ENCODE peak calls at places on chromosome 7, in six cellular contexts. A is H9, O is H1, P is mesenchymal stem cell, R is IMR-90, G is trophoblast cell. B is an unnamed sample.

GRCh38 chr7:157035979-157036378 is 25.5 kb upstream of the MNX1 start:
- DNase-seq in G (no peak), O (no peak), R (no peak), P (no peak), A (no peak), B (no peak)

GRCh38 chr7:87225696-87226095 is 6.2 kb upstream of the TMEM243 start:
- DNase-seq in P (peak), O (no peak), R (peak), A (no peak), G (no peak), B (no peak)

GRCh38 chr7:51292596-51292995 is 24.0 kb downstream of the COBL start:
- DNase-seq in A (no peak), O (no peak), G (no peak), P (no peak), R (no peak), B (no peak)

GRCh38 chr7:93054975-93055374 is 62.8 kb downstream of the SAMD9 start:
- DNase-seq in G (no peak), P (no peak), A (no peak), O (no peak), R (no peak), B (no peak)

GRCh38 chr7:17951745-17952254 is 11.5 kb upstream of the SNX13 start:
- DNase-seq in A (no peak), G (no peak), O (no peak), P (no peak), R (no peak), B (no peak)

GRCh38 chr7:7920481-7920880 is 48.1 kb upstream of the GLCCI1 start:
- DNase-seq in P (no peak), A (no peak), O (no peak), G (no peak), R (no peak), B (no peak)

GRCh38 chr7:127798769-127799372 is 146.9 kb downstream of the SND1 start:
- DNase-seq in O (no peak), A (no peak), P (no peak), R (no peak), G (no peak), B (no peak)

GRCh38 chr7:84589012-84589411 is 394.4 kb upstream of the SEMA3A start:
- DNase-seq in O (no peak), A (no peak), R (no peak), P (no peak), G (no peak), B (no peak)

GRCh38 chr7:106283831-106284515 is 810 bp downstream of the NAMPT start:
- DNase-seq in A (no peak), P (peak), R (peak), O (no peak), G (peak), B (peak)

GRCh38 chr7:18224138-18224537 is 196.5 kb upstream of the PRPS1L1 start:
- DNase-seq in A (no peak), G (no peak), R (no peak), O (no peak), P (no peak), B (no peak)

GRCh38 chr7:106736123-106736507 is 75.2 kb upstream of the CCDC71L start:
- DNase-seq in A (no peak), O (no peak), G (no peak), R (no peak), P (no peak), B (no peak)

GRCh38 chr7:99876491-99876890 is 342 bp downstream of the OR2AE1 start:
- DNase-seq in P (no peak), R (no peak), O (no peak), A (no peak), G (no peak), B (no peak)

GRCh38 chr7:70586822-70587221 is 545.1 kb upstream of the GALNT17 start:
- DNase-seq in G (peak), O (no peak), P (no peak), R (no peak), A (no peak), B (no peak)

GRCh38 chr7:70589010-70589409 is 542.9 kb upstream of the GALNT17 start:
- DNase-seq in P (no peak), G (no peak), R (no peak), A (no peak), O (no peak), B (no peak)

GRCh38 chr7:70588151-70588550 is 543.8 kb upstream of the GALNT17 start:
- DNase-seq in R (no peak), P (no peak), G (no peak), O (no peak), A (no peak), B (no peak)

GRCh38 chr7:70588610-70589009 is 543.3 kb upstream of the GALNT17 start:
- DNase-seq in P (no peak), G (no peak), R (no peak), A (no peak), O (no peak), B (no peak)

DNA sequence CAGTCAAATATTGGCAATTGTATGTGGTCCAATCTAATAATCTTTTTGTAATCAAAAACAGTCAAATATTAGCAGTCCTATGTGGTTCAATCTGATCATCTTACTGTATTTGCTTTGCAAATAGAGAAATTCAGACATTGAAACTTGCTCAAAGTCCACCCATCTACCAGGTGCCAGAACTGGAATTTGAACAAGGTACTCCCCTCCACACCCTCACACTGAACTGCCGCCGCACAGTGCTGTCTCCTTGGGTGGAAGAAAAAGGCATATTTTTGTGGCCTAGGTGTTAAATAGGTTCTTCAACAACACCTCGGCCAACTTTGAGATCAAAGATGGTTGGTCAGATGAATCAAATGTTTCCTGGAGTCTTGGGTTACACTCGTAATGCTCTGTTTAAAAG is 544.2 kb upstream of the GALNT17 start:
- DNase-seq in A (no peak), G (no peak), O (no peak), P (no peak), R (no peak), B (no peak)
- H2AFZ ChIP-seq in A (no peak), G (no peak), O (no peak), P (no peak), R (no peak), B (peak)

GRCh38 chr7:39310699-39311098 is 255.5 kb upstream of the YAE1 start:
- DNase-seq in O (no peak), R (no peak), P (no peak), G (no peak), A (peak), B (no peak)
- H2BK5ac ChIP-seq in O (no peak), R (no peak), P (no peak), G (no peak), A (no peak), B (no peak)

DNA sequence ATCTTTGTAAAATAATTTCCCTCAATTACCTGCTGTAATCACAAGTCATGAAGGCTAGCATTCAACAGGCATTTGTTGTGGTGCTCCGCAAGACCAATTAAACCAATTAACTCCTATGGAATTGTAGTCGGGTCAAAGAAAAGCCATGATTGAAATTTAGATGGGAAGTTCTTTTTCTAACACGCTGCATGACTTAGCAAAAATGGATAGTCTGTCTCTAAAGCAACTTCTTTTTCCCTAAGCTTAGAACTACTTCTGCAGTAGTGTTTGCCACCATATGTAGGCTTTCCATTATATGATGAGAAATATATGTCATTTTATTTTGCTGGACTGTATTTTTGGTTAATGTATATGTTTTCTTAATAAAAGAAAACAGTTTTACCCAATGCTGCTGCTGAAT is 119.1 kb downstream of the TSPAN12 start:
- DNase-seq in R (no peak), P (no peak), A (no peak), O (no peak), G (no peak), B (no peak)
- H3K14ac ChIP-seq in R (no peak), P (no peak), A (no peak), O (no peak), G (no peak), B (no peak)

GRCh38 chr7:65463184-65463583 is 89.5 kb downstream of the ZNF92 start:
- DNase-seq in R (no peak), P (no peak), G (no peak), O (no peak), A (no peak), B (no peak)
- H2AFZ ChIP-seq in R (no peak), P (no peak), G (no peak), O (no peak), A (no peak), B (no peak)

B was measured in neuronal stem cell.